ENCODE peak calls at places on chromosomes 4 and X, in four cellular contexts. Y is K562, S is HepG2, R is GM12878. K is an unnamed sample.

GRCh38 chrX:122046815-122047214 is 999.4 kb downstream of the GLUD2 start:
- DNase-seq in Y (no peak), R (no peak), S (no peak), K (no peak)

GRCh38 chrX:148020329-148020728 is 39.2 kb downstream of the FMR1NB start:
- DNase-seq in R (no peak), S (no peak), Y (peak; percentile 26), K (no peak)

GRCh38 chrX:142251665-142252064 is 46.6 kb upstream of the MAGEC2 start:
- DNase-seq in S (no peak), R (no peak), Y (no peak), K (no peak)

GRCh38 chr4:159201168-159201567 is 98.3 kb downstream of the RAPGEF2 start:
- DNase-seq in R (no peak), S (no peak), Y (no peak), K (no peak)

GRCh38 chr4:174604198-174604597 is 81.9 kb upstream of the HPGD start:
- DNase-seq in S (no peak), R (no peak), Y (peak; percentile 39), K (no peak)

GRCh38 chr4:95165926-95166524 is 382.7 kb downstream of the UNC5C start:
- DNase-seq in S (peak; percentile 54), Y (peak; percentile 75), R (peak; percentile 17), K (peak; percentile 51)

GRCh38 chrX:129760981-129761380 is 18.8 kb upstream of the SASH3 start:
- DNase-seq in S (no peak), R (no peak), Y (no peak), K (no peak)

GRCh38 chr4:140004580-140005314 is 149.2 kb downstream of the MAML3 start:
- DNase-seq in Y (no peak), R (no peak), S (no peak), K (no peak)

GRCh38 chr4:36269116-36269515 is 12.3 kb upstream of the DTHD1 start:
- DNase-seq in R (no peak), S (no peak), Y (no peak), K (no peak)

GRCh38 chrX:11758400-11759171 is 549 bp downstream of the MSL3 start:
- DNase-seq in R (no peak), Y (peak; percentile 92), S (peak; percentile 60), K (peak; percentile 79)

GRCh38 chr4:133124746-133125145 is 24.3 kb upstream of the PCDH10 start:
- DNase-seq in R (no peak), Y (no peak), S (no peak), K (no peak)

GRCh38 chr4:133131829-133132485 is 17.1 kb upstream of the PCDH10 start:
- DNase-seq in R (no peak), Y (no peak), S (no peak), K (no peak)

GRCh38 chr4:133129237-133129636 is 19.9 kb upstream of the PCDH10 start:
- DNase-seq in S (no peak), R (no peak), Y (no peak), K (no peak)

DNA sequence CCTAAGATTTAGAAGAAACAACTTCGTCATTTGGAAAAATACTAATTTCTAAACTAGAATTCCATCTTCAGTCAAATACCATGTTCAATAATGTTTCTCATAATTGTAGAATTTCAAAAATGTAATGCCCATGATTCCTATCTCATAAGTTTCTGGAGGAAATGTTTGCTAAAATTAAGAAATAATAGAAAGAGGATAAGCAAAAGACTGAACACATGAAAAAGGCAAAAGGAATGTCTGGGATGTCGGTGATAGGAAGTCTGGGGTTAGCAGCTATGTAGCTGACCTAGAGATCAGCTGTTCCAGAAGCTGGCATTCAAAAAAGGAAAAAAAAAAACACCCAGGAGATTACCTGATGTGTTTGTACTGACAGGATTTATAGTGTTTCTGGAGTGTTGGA is 18.9 kb upstream of the PCDH10 start:
- DNase-seq in R (no peak), S (no peak), Y (no peak), K (no peak)
- TF ChIP-seq FOXM1 in R (no peak), S (no peak), Y (no peak), K (no peak)

DNA sequence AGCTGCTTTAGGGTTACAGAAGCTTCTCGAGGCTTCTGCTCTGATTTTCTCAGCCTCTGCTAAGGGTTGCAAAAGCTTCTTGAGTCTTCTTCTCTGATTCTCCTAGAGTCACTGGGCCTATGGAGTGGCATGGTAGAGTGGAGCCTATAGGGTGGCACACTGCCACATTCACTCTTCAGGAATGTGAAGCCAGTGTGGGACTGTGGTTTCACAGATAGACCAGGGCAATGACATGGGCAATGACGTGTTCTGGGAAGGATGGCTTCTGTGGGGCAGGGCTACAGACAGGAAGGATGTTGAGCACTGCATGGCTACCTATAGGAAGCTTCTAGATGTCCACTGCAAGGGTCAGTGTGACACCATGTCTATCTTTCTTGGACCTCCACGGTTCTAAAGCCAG is 11.0 kb upstream of the MAMLD1 start:
- DNase-seq in Y (no peak), S (no peak), R (no peak), K (no peak)
- TF ChIP-seq TARDBP in Y (no peak), S (no peak), R (no peak), K (no peak)

GRCh38 chr4:75876218-75876617 is 26.0 kb downstream of the PPEF2 start:
- DNase-seq in Y (no peak), R (no peak), S (no peak), K (no peak)
- TF ChIP-seq FOXM1 in Y (no peak), R (no peak), S (no peak), K (no peak)

DNA sequence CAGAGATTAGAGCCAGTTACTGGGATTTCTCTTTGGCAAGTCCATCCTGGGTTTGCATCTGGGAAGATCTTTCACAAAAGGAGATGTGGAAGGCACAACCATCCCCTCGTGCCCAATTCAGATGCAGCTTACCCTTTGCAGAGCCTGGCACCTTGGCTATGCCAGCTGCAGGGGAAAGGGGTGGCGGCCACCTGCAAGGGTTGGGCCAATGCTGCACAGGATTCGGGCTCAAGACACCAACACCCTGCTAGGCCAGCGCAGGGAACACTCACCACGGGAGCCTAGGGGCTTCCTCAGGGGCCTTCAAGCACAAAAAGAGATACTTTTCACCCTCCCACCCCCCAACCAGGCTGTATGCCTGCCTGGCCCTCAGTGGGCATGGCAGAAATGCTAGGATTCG is 94.6 kb downstream of the PHKA2 start:
- DNase-seq in S (no peak), R (no peak), Y (no peak), K (no peak)
- TF ChIP-seq TARDBP in S (no peak), R (no peak), Y (no peak), K (no peak)

GRCh38 chr4:1464581-1465171 is 58.4 kb upstream of the NKX1-1 start:
- DNase-seq in Y (no peak), R (no peak), S (no peak), K (no peak)

GRCh38 chr4:1462768-1463075 is 56.5 kb upstream of the NKX1-1 start:
- DNase-seq in R (no peak), Y (no peak), S (no peak), K (no peak)

GRCh38 chr4:1462009-1462767 is 55.9 kb upstream of the NKX1-1 start:
- DNase-seq in Y (no peak), R (no peak), S (no peak), K (no peak)

GRCh38 chr4:1463927-1464540 is 57.8 kb upstream of the NKX1-1 start:
- DNase-seq in R (no peak), Y (no peak), S (no peak), K (no peak)

GRCh38 chr4:1463088-1463926 is 57.1 kb upstream of the NKX1-1 start:
- DNase-seq in S (no peak), R (no peak), Y (no peak), K (no peak)
- TF ChIP-seq FOXM1 in S (no peak), R (no peak), Y (no peak), K (no peak)

DNA sequence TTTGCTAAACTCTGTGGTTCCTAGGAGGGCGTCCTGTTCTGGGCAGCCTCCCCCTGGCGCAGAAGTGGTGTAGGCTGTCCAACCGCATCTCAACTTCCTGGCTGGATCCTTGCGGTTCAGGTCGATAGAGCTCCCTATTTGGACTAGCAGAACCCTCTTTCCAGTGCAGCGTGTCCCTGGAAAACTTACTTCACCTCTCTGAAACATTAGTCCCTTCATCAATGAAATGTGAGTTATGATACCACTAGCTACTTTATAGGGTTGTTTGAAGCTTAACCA is 1.1 kb downstream of the STK32B start:
- DNase-seq in S (no peak), R (no peak), Y (no peak), K (no peak)
- TF ChIP-seq TARDBP in S (no peak), R (no peak), Y (no peak), K (no peak)